ENCODE peak calls at places on chromosomes 13 and 19, in eight cellular contexts. L is CD8-positive, alpha-beta T cell; A is GM23338; X is neural progenitor cell; F is IMR-90; G is upper lobe of left lung; N is endothelial cell of umbilical vein; U is left ventricle myocardium inferior. M is an unnamed sample.

GRCh38 chr13:98507060-98507797 is 69.7 kb downstream of the STK24 start:
- DNase-seq in L (no peak), A (peak; percentile 67), X (peak; percentile 79), F (no peak), G (peak; percentile 60), N (peak; percentile 97), U (peak; percentile 72), M (peak; percentile 59)

GRCh38 chr13:47841131-47841530 is 159.9 kb downstream of the SUCLA2 start:
- DNase-seq in L (no peak), A (no peak), X (no peak), F (no peak), G (no peak), N (no peak), U (no peak), M (no peak)

GRCh38 chr19:46429999-46430398 is 1.3 kb upstream of the PNMA8C start:
- DNase-seq in L (no peak), A (no peak), X (no peak), F (no peak), G (no peak), N (no peak), U (no peak), M (no peak)

GRCh38 chr19:36819130-36819630 is 19.0 kb downstream of the ZNF790 start:
- DNase-seq in L (no peak), A (peak; percentile 7), X (no peak), F (no peak), G (no peak), N (no peak), U (no peak), M (no peak)

GRCh38 chr13:99288069-99288468 is 19.1 kb downstream of the GPR183 start:
- DNase-seq in L (no peak), A (no peak), X (no peak), F (no peak), G (no peak), N (no peak), U (no peak), M (no peak)

GRCh38 chr19:32224371-32225244 is 120.8 kb upstream of the ZNF507 start:
- DNase-seq in L (peak; percentile 62), A (peak; percentile 72), X (peak; percentile 82), F (peak; percentile 15), G (peak; percentile 54), N (peak; percentile 47), U (peak; percentile 59), M (peak; percentile 68)

GRCh38 chr13:58963321-58963720 is 1200.4 kb downstream of the DIAPH3 start:
- DNase-seq in L (no peak), A (no peak), X (no peak), F (no peak), G (no peak), N (peak; percentile 26), U (no peak), M (no peak)

GRCh38 chr19:18712981-18713380 is 29.5 kb downstream of the CRTC1 start:
- DNase-seq in L (no peak), A (no peak), X (no peak), F (peak; percentile 31), G (no peak), N (no peak), U (no peak), M (no peak)

GRCh38 chr19:383922-384800 is 24.8 kb downstream of the C2CD4C start:
- DNase-seq in L (no peak), A (peak; percentile 89), X (peak; percentile 77), F (no peak), G (peak; percentile 21), N (peak; percentile 34), U (no peak), M (no peak)

GRCh38 chr19:39871886-39872866 is 26.0 kb upstream of the FBL start:
- DNase-seq in L (no peak), A (no peak), X (no peak), F (no peak), G (no peak), N (no peak), U (no peak), M (no peak)

GRCh38 chr19:33796164-33797100 is at the start of gene KCTD15:
- DNase-seq in L (no peak), A (peak; percentile 64), X (peak; percentile 92), F (peak; percentile 31), G (no peak), N (peak; percentile 45), U (peak; percentile 48), M (peak; percentile 59)

GRCh38 chr13:46613409-46614049 is 60.6 kb downstream of the LRCH1 start:
- DNase-seq in L (no peak), A (peak; percentile 69), X (no peak), F (peak; percentile 40), G (no peak), N (no peak), U (no peak), M (no peak)

GRCh38 chr13:111287201-111287600 is 33.2 kb upstream of the TEX29 start:
- DNase-seq in L (no peak), A (peak; percentile 31), X (no peak), F (no peak), G (no peak), N (no peak), U (no peak), M (no peak)

GRCh38 chr13:110398564-110399507 is 91.8 kb downstream of the COL4A2 start:
- DNase-seq in L (no peak), A (no peak), X (no peak), F (peak; percentile 72), G (no peak), N (no peak), U (no peak), M (no peak)

GRCh38 chr13:75151081-75151643 is 330.8 kb downstream of the TBC1D4 start:
- DNase-seq in L (no peak), A (no peak), X (no peak), F (peak; percentile 52), G (no peak), N (no peak), U (no peak), M (no peak)

GRCh38 chr13:24995225-24995804 is 100.6 kb upstream of the PABPC3 start:
- DNase-seq in L (peak; percentile 62), A (peak; percentile 96), X (peak; percentile 89), F (peak; percentile 82), G (peak; percentile 58), N (peak; percentile 68), U (no peak), M (peak; percentile 53)

GRCh38 chr19:41866284-41866683 is 6.2 kb downstream of the RPS19 start:
- DNase-seq in L (no peak), A (no peak), X (no peak), F (no peak), G (no peak), N (no peak), U (no peak), M (no peak)

GRCh38 chr13:114148521-114148855 is 16.1 kb upstream of the RASA3 start:
- DNase-seq in L (peak; percentile 82), A (no peak), X (no peak), F (no peak), G (peak; percentile 53), N (no peak), U (no peak), M (peak; percentile 74)

GRCh38 chr19:55080121-55080914 is 4.6 kb downstream of the EPS8L1 start:
- DNase-seq in L (peak; percentile 46), A (peak; percentile 91), X (peak; percentile 83), F (peak; percentile 55), G (peak; percentile 77), N (peak; percentile 47), U (peak; percentile 59), M (peak; percentile 84)

GRCh38 chr19:17659996-17660395 is 28.2 kb downstream of the UNC13A start:
- DNase-seq in L (no peak), A (no peak), X (no peak), F (no peak), G (no peak), N (no peak), U (no peak), M (no peak)

GRCh38 chr19:52689804-52690394 is 44.9 kb downstream of the ZNF611 start:
- DNase-seq in L (peak; percentile 33), A (peak; percentile 50), X (peak; percentile 44), F (no peak), G (peak; percentile 24), N (peak; percentile 42), U (peak; percentile 33), M (peak; percentile 61)

GRCh38 chr19:29953352-29954247 is 11.6 kb downstream of the URI1 start:
- DNase-seq in L (no peak), A (no peak), X (no peak), F (no peak), G (no peak), N (no peak), U (no peak), M (no peak)

DNA sequence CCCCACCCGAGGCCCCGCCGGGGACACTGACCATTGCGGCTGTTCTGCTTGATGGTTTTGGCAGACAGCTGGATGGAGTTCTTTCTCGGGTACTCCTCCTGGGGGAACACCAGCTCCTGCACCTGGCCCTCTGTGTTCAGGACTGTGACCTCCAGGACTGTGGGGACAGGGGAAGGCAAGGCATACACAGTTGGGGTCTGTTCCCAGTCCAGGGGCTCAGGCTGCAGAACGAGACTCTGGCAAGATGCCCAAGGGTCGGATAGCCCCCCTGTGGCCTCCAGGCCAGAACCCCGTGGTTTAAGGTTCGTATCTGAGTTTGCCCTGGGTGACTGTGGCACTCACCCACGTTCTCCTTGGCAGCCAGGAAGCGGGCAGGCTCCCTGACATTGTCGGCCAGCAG is 22.7 kb upstream of the ASF1B start:
- DNase-seq in L (no peak), A (no peak), X (no peak), F (no peak), G (no peak), N (no peak), U (no peak), M (no peak)
- H3K27me3 ChIP-seq in L (no peaks in the 10 kb centered on the region), A (no peaks in the 10 kb centered on the region), X (no peaks in the 10 kb centered on the region), F (no peaks in the 10 kb centered on the region), G (no peaks in the 10 kb centered on the region), N (no peaks in the 10 kb centered on the region), U (no peaks in the 10 kb centered on the region), M (no peaks in the 10 kb centered on the region)

GRCh38 chr13:73286177-73286576 is 227.4 kb downstream of the KLF5 start:
- DNase-seq in L (no peak), A (peak; percentile 7), X (no peak), F (no peak), G (no peak), N (no peak), U (no peak), M (no peak)
- TF ChIP-seq CTCF in L (no peak), A (peak; percentile 50), X (peak; percentile 30), F (no peak), G (no peak), N (no peak), U (no peak), M (no peak)

GRCh38 chr13:112345826-112346172 is 30.4 kb upstream of the SPACA7 start:
- DNase-seq in L (no peak), A (no peak), X (no peak), F (no peak), G (no peak), N (no peak), U (no peak), M (no peak)
- H3K27me3 ChIP-seq in L (no peaks in the 10 kb centered on the region), A (no peaks in the 10 kb centered on the region), X (no peaks in the 10 kb centered on the region), F (no peaks in the 10 kb centered on the region), G (no peaks in the 10 kb centered on the region), N (no peaks in the 10 kb centered on the region), U (peaks cover 94% of the 10 kb centered on the region), M (peaks cover 14% of the 10 kb centered on the region)

DNA sequence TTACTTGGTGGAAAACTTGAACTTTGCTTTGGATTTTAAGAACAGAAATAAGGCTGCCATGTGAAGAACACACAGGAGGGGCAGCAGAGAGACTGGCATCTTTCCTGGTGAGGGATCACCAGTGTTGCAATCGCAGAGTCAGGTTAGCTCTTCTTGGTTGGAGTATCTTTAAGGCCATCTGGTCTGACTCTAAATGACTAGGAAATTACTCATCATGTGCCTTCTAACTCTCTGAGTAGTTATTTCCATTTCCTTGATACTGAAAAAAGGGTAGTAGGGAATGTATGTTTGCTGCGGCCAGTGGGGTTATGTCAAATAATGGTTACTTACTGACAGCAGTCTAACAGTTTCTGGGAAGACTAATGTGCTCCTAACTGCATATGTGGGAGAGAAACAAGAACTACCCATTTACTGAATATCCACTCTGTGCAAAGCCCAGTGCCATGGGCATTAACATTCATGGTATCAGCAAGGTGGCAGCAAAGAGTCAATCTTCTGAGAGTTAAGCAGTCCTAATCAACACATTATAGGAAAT is 122.1 kb downstream of the COG6 start:
- DNase-seq in L (no peak), A (peak; percentile 39), X (peak; percentile 41), F (peak; percentile 90), G (no peak), N (peak; percentile 88), U (no peak), M (no peak)
- TF ChIP-seq CTCF in L (no peak), A (peak; percentile 49), X (peak; percentile 36), F (peak; percentile 53), G (no peak), N (peak; percentile 52), U (peak; percentile 45), M (peak; percentile 14)

M was measured in pancreas.